ENCODE peak calls at places on chromosome 14, in five cellular contexts. L, U, O, G and X are unnamed samples.

GRCh38 chr14:90570463-90570860 is 173.6 kb downstream of the CALM1 start:
- DNase-seq in U (no peak), L (no peak), O (no peak), G (no peak), X (peak; percentile 34)

GRCh38 chr14:60327447-60328331 is 78.7 kb downstream of the PPM1A start:
- DNase-seq in O (no peak), L (no peak), U (peak; percentile 15), G (no peak), X (peak; percentile 85)

GRCh38 chr14:96844857-96845570 is 47.8 kb downstream of the VRK1 start:
- DNase-seq in U (no peak), L (no peak), G (no peak), O (no peak), X (no peak)

GRCh38 chr14:65180725-65181025 is 78.4 kb upstream of the MAX start:
- DNase-seq in O (no peak), G (no peak), U (no peak), L (no peak), X (no peak)

GRCh38 chr14:28344381-28344780 is 422.2 kb upstream of the FOXG1 start:
- DNase-seq in O (no peak), L (no peak), U (peak; percentile 81), G (no peak), X (no peak)

GRCh38 chr14:51395361-51395849 is 155.4 kb downstream of the TMX1 start:
- DNase-seq in L (no peak), O (peak; percentile 81), U (peak; percentile 82), G (no peak), X (no peak)

GRCh38 chr14:67442139-67442906 is 30.4 kb upstream of the PLEK2 start:
- DNase-seq in O (no peak), G (no peak), L (no peak), U (no peak), X (no peak)

GRCh38 chr14:34232790-34233189 is 229.2 kb downstream of the SPTSSA start:
- DNase-seq in U (no peak), O (no peak), G (no peak), L (no peak), X (no peak)

GRCh38 chr14:68976160-68977067 is 2.7 kb downstream of the ACTN1 start:
- DNase-seq in U (no peak), L (no peak), G (no peak), O (no peak), X (peak; percentile 21)

GRCh38 chr14:61234215-61234916 is 46.8 kb downstream of the TMEM30B start:
- DNase-seq in L (no peak), G (no peak), O (no peak), U (no peak), X (no peak)

GRCh38 chr14:89190779-89191513 is 226.1 kb downstream of the FOXN3 start:
- DNase-seq in U (no peak), O (no peak), L (no peak), G (no peak), X (no peak)

GRCh38 chr14:20818861-20819260 is 16.2 kb upstream of the RNASE1 start:
- DNase-seq in G (no peak), O (no peak), L (no peak), U (no peak), X (no peak)

DNA sequence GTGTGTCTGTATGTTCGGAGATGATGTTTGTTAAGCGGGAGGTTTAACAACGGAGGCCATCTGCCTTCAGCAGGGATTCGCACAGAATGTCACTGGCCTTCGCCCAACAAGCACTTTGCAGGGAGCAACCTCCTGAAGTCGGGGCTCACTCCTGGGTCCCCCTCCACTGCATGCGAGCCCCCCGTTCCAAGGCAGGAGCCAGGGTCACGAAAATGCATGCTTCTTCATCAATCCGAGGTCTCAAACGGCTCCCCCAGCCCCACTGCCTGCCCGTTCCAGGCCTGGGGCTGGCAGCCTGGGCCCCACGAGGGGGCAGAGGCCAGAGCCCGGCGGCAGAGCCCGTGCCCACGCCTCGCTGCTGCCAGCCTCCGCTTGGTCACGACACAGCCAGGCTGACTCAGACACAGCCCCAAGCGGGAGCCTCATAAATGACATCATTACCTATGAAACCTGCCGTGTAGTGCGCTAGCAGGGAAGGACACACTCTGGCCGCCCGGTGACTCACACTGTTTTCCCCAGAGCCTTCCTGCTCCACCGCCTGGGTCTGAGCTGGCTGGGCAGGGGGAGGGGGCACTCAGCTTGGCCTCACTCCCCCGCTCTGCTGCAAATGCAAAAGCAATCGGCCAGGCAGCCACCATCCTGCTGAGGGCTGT is 169.5 kb upstream of the RTL1 start:
- DNase-seq in L (no peak), U (peak; percentile 95), O (peak; percentile 47), G (no peak), X (peak; percentile 70)
- TF ChIP-seq CTCF in L (no peak), U (no peak), O (no peak), G (no peak), X (no peak)

GRCh38 chr14:100640481-100641273 is 53.5 kb upstream of the BEGAIN start:
- DNase-seq in L (no peak), U (no peak), O (no peak), G (peak; percentile 62), X (peak; percentile 90)
- TF ChIP-seq CTCF in L (no peak), U (no peak), O (no peak), G (peak; percentile 25), X (no peak)

DNA sequence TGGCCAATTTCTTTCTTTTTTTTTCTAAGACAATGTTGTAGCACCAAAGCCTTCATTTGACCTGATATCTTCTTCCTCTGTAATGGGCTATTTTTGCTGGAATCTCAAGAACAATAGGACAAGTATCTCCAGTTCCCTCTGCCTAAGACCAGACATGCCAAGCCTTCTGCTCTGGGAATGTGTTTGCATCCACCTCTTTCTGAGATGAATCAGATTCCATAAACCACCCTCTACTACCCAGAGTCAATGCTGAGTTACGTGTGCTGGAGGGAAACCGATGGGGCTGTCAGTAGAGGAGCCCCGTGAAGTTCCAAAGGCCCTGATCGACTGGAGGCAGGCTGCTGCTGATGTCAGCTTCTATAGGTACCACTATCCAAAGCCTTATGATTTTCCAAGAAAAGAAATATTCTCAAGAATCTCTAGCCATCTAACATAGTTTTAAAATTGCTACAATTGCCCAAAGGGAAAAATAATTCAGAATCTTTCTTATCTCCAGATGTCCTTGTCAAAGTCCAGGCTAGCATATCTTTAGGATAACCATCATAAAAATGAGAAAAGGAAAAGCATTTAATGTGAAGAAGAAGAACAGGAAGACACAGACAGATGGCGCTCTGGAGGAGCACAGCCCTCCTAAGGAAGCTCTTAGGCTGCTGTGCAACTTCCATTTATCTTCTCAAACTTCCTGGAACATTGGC is 101.9 kb downstream of the SLC8A3 start:
- DNase-seq in U (peak; percentile 69), L (no peak), O (no peak), G (no peak), X (no peak)
- TF ChIP-seq CTCF in U (peak; percentile 70), L (peak; percentile 64), O (no peak), G (no peak), X (peak; percentile 37)

DNA sequence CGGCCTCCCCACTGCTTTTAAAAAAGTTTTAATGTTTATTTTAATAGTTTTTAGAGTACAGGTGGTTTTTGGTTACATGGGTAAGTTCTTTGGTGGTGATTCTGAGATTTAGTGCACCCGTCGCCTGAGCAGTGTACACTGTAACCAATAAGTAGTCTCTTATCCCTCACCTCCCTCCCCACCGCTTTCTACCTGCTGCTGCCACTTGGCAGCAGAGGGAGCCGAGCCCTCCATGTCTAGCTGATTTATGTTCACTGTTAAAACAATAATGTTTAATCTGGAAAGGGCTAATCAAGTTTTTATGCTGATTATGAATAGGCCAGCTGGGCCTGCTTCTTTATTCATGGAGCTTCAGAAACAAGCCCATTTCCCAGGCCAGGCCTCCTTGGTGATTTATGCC is 73.1 kb downstream of the ADCK1 start:
- DNase-seq in L (no peak), O (no peak), G (no peak), U (no peak), X (no peak)
- TF ChIP-seq CTCF in L (no peak), O (no peak), G (no peak), U (no peak), X (no peak)

GRCh38 chr14:26191123-26191522 is 406.7 kb downstream of the NOVA1 start:
- DNase-seq in O (no peak), G (no peak), U (peak; percentile 33), L (no peak), X (no peak)
- TF ChIP-seq CTCF in O (no peak), G (no peak), U (peak; percentile 51), L (no peak), X (no peak)

GRCh38 chr14:94460631-94461416 is 8.2 kb upstream of the SERPINA11 start:
- DNase-seq in G (no peak), O (no peak), U (no peak), L (no peak), X (no peak)
- TF ChIP-seq CTCF in G (no peak), O (no peak), U (no peak), L (no peak), X (no peak)

GRCh38 chr14:71206766-71207371 is 299.6 kb downstream of the PCNX1 start:
- DNase-seq in G (no peak), L (no peak), O (no peak), U (peak; percentile 91), X (no peak)

GRCh38 chr14:71206123-71206522 is 298.9 kb downstream of the PCNX1 start:
- DNase-seq in L (no peak), O (no peak), U (no peak), G (no peak), X (no peak)

GRCh38 chr14:71212093-71212492 is 304.8 kb downstream of the PCNX1 start:
- DNase-seq in G (no peak), O (no peak), U (no peak), L (no peak), X (no peak)

GRCh38 chr14:71209888-71210287 is 302.6 kb downstream of the PCNX1 start:
- DNase-seq in G (no peak), U (no peak), O (no peak), L (no peak), X (no peak)

DNA sequence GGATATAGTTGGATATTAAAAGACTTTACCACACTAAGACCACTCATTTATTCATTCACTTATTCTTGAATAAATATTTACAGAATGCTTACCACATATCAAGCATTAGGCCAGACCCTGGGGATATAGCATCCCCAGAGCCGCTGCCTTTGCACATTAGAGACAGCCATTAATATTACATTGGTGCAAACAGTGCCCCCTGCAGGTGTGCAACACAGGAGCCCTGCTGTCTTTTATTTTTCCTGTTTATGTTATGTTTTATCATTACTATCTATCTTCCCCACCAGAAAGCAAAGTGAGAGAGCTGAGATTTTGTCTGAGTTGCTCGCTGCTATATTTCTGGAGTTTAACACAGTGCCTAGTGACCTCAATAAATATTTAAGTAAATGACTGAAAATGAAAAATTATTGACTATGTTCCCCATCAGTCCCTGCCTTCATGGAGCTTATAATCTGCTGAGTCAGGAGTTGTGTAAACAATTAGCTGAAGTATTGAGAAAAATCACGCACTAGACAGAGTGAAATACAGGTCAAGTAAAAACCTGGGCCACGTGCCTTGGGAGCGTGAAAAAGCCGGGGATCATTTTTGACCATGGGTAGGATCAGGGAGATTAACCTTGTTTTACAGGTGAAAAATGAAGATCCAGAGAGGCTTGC is 301.6 kb downstream of the PCNX1 start:
- DNase-seq in U (no peak), G (no peak), L (no peak), O (no peak), X (no peak)
- TF ChIP-seq CTCF in U (peak; percentile 1), G (no peak), L (no peak), O (no peak), X (no peak)